ENCODE peak calls at places on chromosomes 2 and 18, in nine cellular contexts. R, F, S, I, H, B, C, U and V are unnamed samples.
A peak's percentile ranks its signal among the peaks of the same experiment; 100 is the strongest.

GRCh38 chr2:127437781-127438726 is 19.8 kb downstream of the PROC start:
- DNase-seq in R (no peak), F (no peak), S (peak; percentile 62), I (no peak), H (no peak), B (peak; percentile 32), C (no peak), U (no peak), V (no peak)

GRCh38 chr2:129710670-129711495 is 268.6 kb upstream of the RAB6C start:
- DNase-seq in R (no peak), F (no peak), S (no peak), I (no peak), H (no peak), B (no peak), C (no peak), U (no peak), V (no peak)

GRCh38 chr2:162038676-162039075 is 35.3 kb downstream of the DPP4 start:
- DNase-seq in R (no peak), F (no peak), S (no peak), I (no peak), H (no peak), B (no peak), C (no peak), U (no peak), V (no peak)

GRCh38 chr2:169526451-169526850 is 16.9 kb downstream of the KLHL41 start:
- DNase-seq in R (no peak), F (no peak), S (no peak), I (no peak), H (no peak), B (no peak), C (no peak), U (no peak), V (no peak)

GRCh38 chr2:3662239-3662638 is 4.2 kb downstream of the ALLC start:
- DNase-seq in R (no peak), F (no peak), S (no peak), I (no peak), H (no peak), B (no peak), C (no peak), U (no peak), V (no peak)

GRCh38 chr2:54845514-54845913 is 122.1 kb downstream of the EML6 start:
- DNase-seq in R (no peak), F (no peak), S (no peak), I (no peak), H (no peak), B (no peak), C (no peak), U (no peak), V (no peak)

GRCh38 chr2:45497355-45497754 is 113.7 kb downstream of the SRBD1 start:
- DNase-seq in R (no peak), F (no peak), S (no peak), I (no peak), H (peak; percentile 6), B (no peak), C (peak; percentile 32), U (no peak), V (no peak)

GRCh38 chr18:31718386-31718785 is 34.0 kb upstream of the B4GALT6 start:
- DNase-seq in R (no peak), F (no peak), S (no peak), I (no peak), H (no peak), B (no peak), C (no peak), U (no peak), V (no peak)

GRCh38 chr2:10245021-10245420 is 57.7 kb upstream of the HPCAL1 start:
- DNase-seq in R (no peak), F (no peak), S (no peak), I (no peak), H (no peak), B (no peak), C (no peak), U (no peak), V (no peak)

GRCh38 chr2:227118353-227118752 is 45.7 kb downstream of the COL4A4 start:
- DNase-seq in R (no peak), F (no peak), S (no peak), I (no peak), H (no peak), B (no peak), C (no peak), U (no peak), V (no peak)

GRCh38 chr2:195652916-195653315 is 4.1 kb upstream of the SLC39A10 start:
- DNase-seq in R (no peak), F (no peak), S (no peak), I (no peak), H (no peak), B (no peak), C (no peak), U (no peak), V (no peak)

GRCh38 chr18:44536619-44537018 is 144.1 kb upstream of the SETBP1 start:
- DNase-seq in R (no peak), F (no peak), S (no peak), I (no peak), H (no peak), B (no peak), C (no peak), U (no peak), V (no peak)

GRCh38 chr2:205407984-205408383 is 274.3 kb upstream of the NRP2 start:
- DNase-seq in R (no peak), F (no peak), S (no peak), I (no peak), H (peak; percentile 53), B (no peak), C (no peak), U (no peak), V (no peak)

GRCh38 chr2:157439792-157440186 is 4.1 kb downstream of the CYTIP start:
- DNase-seq in R (no peak), F (no peak), S (no peak), I (no peak), H (no peak), B (no peak), C (no peak), U (no peak), V (no peak)

GRCh38 chr2:200159829-200160781 is 146.4 kb upstream of the SPATS2L start:
- DNase-seq in R (no peak), F (no peak), S (no peak), I (no peak), H (no peak), B (no peak), C (no peak), U (no peak), V (no peak)

GRCh38 chr2:37389984-37390765 is 45.7 kb downstream of the QPCT start:
- DNase-seq in R (peak; percentile 55), F (no peak), S (peak; percentile 7), I (peak; percentile 93), H (peak; percentile 72), B (no peak), C (peak; percentile 39), U (peak; percentile 13), V (peak; percentile 32)

GRCh38 chr2:113182471-113183260 is 8.9 kb downstream of the PSD4 start:
- DNase-seq in R (no peak), F (no peak), S (no peak), I (no peak), H (no peak), B (no peak), C (no peak), U (no peak), V (no peak)

GRCh38 chr2:216777637-216778273 is 82.1 kb downstream of the TNP1 start:
- DNase-seq in R (no peak), F (no peak), S (peak; percentile 76), I (peak; percentile 81), H (no peak), B (peak; percentile 43), C (peak; percentile 20), U (peak; percentile 56), V (peak; percentile 28)

GRCh38 chr2:45793998-45794720 is 142.7 kb downstream of the PRKCE start:
- DNase-seq in R (no peak), F (no peak), S (no peak), I (no peak), H (no peak), B (no peak), C (no peak), U (no peak), V (no peak)

GRCh38 chr2:239830066-239830717 is 194.9 kb downstream of the NDUFA10 start:
- DNase-seq in R (no peak), F (no peak), S (no peak), I (no peak), H (no peak), B (no peak), C (no peak), U (no peak), V (no peak)

GRCh38 chr2:23523651-23524260 is 138.8 kb downstream of the KLHL29 start:
- DNase-seq in R (no peak), F (no peak), S (no peak), I (no peak), H (no peak), B (no peak), C (no peak), U (no peak), V (peak; percentile 23)

GRCh38 chr2:158900345-158900744 is 68.1 kb upstream of the TANC1 start:
- DNase-seq in R (no peak), F (no peak), S (no peak), I (no peak), H (no peak), B (no peak), C (no peak), U (no peak), V (no peak)

GRCh38 chr2:53312721-53313120 is 454.9 kb upstream of the CHAC2 start:
- DNase-seq in R (no peak), F (no peak), S (no peak), I (no peak), H (no peak), B (no peak), C (no peak), U (no peak), V (no peak)

GRCh38 chr2:129806317-129806716 is 173.1 kb upstream of the RAB6C start:
- DNase-seq in R (no peak), F (no peak), S (no peak), I (no peak), H (no peak), B (no peak), C (no peak), U (no peak), V (no peak)

GRCh38 chr18:9757851-9758587 is 49.9 kb downstream of the RAB31 start:
- DNase-seq in R (no peak), F (no peak), S (no peak), I (no peak), H (no peak), B (no peak), C (no peak), U (no peak), V (no peak)

GRCh38 chr2:108220942-108221541 is 18.7 kb upstream of the SULT1C3 start:
- DNase-seq in R (no peak), F (peak; percentile 70), S (no peak), I (no peak), H (no peak), B (no peak), C (no peak), U (no peak), V (peak; percentile 15)